ENCODE peak calls at places on chromosomes 1 and 21, in four cellular contexts. G, F, E and R are unnamed samples.

GRCh38 chr21:17925900-17926299 is 106.7 kb upstream of the C21orf91 start:
- DNase-seq in G (no peak), E (peak; percentile 20), F (no peak), R (no peak)

GRCh38 chr1:76494807-76495206 is 372.5 kb upstream of the ST6GALNAC5 start:
- DNase-seq in G (no peak), E (no peak), F (no peak), R (no peak)

GRCh38 chr1:8663915-8664331 is 153.5 kb downstream of the RERE start:
- DNase-seq in G (no peak), F (no peak), E (peak; percentile 68), R (no peak)

GRCh38 chr21:34819357-34819999 is 150.7 kb downstream of the CLIC6 start:
- DNase-seq in F (no peak), G (no peak), E (no peak), R (no peak)

GRCh38 chr21:29219165-29219770 is 79.5 kb upstream of the BACH1 start:
- DNase-seq in E (no peak), G (no peak), F (no peak), R (no peak)

GRCh38 chr1:19079983-19080472 is 123.6 kb upstream of the IFFO2 start:
- DNase-seq in E (peak; percentile 62), F (no peak), G (no peak), R (no peak)

GRCh38 chr1:209486861-209487260 is 96.7 kb upstream of the CAMK1G start:
- DNase-seq in F (no peak), E (no peak), G (no peak), R (no peak)

GRCh38 chr1:90613371-90613770 is 103.7 kb downstream of the BARHL2 start:
- DNase-seq in G (no peak), E (no peak), F (no peak), R (no peak)

GRCh38 chr21:36929622-36930021 is 36.8 kb downstream of the HLCS start:
- DNase-seq in F (no peak), E (no peak), G (no peak), R (no peak)

GRCh38 chr1:106986603-106987002 is 69.9 kb upstream of the PRMT6 start:
- DNase-seq in G (no peak), F (no peak), E (no peak), R (no peak)

GRCh38 chr1:74505133-74505532 is 7.3 kb downstream of the LRRC53 start:
- DNase-seq in E (no peak), F (no peak), G (peak; percentile 19), R (no peak)

GRCh38 chr1:1923681-1924000 is 4.6 kb upstream of the TMEM52 start:
- DNase-seq in G (no peak), E (no peak), F (no peak), R (no peak)

GRCh38 chr21:36976882-36977651 is 10.6 kb upstream of the HLCS start:
- DNase-seq in E (peak; percentile 87), G (peak; percentile 33), F (peak; percentile 62), R (peak; percentile 73)

GRCh38 chr1:96533820-96534219 is 187.8 kb upstream of the PTBP2 start:
- DNase-seq in F (no peak), G (no peak), E (no peak), R (no peak)

GRCh38 chr1:96538883-96539282 is 182.7 kb upstream of the PTBP2 start:
- DNase-seq in E (no peak), F (no peak), G (no peak), R (no peak)

GRCh38 chr1:96536576-96536975 is 185.0 kb upstream of the PTBP2 start:
- DNase-seq in E (no peak), F (no peak), G (no peak), R (no peak)

GRCh38 chr1:96541491-96541890 is 180.1 kb upstream of the PTBP2 start:
- DNase-seq in F (no peak), E (no peak), G (no peak), R (no peak)

DNA sequence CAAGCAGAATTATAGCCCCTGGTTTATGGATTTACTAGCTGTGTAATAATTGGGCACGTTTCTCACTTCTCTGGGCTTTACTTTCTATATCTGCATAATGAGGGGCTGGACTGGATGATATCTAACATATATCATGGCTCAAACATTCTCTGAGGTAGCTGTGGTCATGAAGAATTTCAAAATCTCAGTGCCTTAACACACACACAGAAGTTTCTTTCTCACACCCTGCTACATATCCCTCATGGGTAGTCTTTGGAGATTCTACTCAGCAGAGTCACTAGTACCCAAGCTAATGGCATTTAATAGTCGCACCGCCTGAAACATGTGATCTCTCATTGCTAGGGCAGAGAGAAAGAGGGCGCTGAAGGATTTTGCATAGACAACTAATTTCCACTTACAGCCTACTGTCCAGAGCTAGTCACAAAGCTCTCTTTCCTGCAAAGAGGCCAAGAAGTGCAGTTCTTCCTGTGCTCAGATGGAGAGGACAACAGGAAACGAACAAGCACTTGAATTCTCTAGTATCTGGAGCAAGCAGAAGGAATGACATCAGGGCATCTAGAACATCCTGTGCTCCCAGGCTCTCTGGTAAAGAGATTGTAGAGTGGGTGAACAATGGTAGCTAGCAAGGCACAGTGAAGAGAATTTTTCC is 183.5 kb upstream of the PTBP2 start:
- DNase-seq in F (no peak), G (no peak), E (peak; percentile 31), R (no peak)
- TF ChIP-seq ELF4 in F (no peak), G (no peak), E (no peak), R (no peak)

DNA sequence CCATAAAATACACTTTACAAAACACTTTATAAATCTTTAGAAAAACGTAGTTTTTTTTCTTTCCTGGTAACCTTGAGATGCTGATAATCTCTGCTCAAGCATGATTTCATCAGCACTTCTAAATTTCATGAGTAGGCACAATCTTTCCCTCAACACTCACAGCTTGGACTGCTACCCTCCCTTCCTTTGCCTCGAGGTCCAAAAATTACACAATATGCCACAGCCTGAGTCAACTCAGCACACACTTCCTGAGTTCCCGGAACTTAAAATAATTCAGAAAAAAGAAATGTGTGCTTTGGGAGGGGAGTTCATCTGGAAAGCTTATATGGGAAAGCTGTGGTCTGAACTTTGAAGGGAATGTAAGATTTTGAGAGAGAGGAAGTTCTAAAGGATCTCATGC is 5.9 kb downstream of the CLCA2 start:
- DNase-seq in F (no peak), E (no peak), G (no peak), R (no peak)
- TF ChIP-seq ELF4 in F (no peak), E (no peak), G (no peak), R (no peak)

DNA sequence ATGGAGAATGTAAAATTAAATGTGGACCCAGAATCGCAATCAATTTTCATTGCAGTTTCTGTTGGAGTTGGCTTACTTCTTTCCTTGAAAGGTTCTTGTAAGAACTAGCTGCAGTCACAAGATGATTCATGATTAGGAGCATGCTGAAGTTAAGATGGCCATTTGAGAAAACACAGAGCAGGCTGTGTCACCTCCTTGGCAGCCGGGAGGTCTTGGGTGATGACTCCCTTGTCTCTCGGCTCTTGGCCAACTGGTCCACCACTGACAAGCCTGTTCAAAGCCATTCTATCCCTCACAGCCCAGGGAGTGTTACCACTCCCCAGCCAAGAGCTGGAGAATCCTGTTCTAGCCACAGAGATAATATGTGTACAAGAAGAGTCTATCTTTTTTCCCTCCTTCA is 40.6 kb downstream of the OPTC start:
- DNase-seq in F (no peak), E (no peak), G (no peak), R (no peak)
- TF ChIP-seq ELF4 in F (no peak), E (no peak), G (no peak), R (no peak)

GRCh38 chr21:45976666-45977335 is 4.8 kb upstream of the COL6A1 start:
- DNase-seq in F (no peak), G (no peak), E (no peak), R (no peak)
- TF ChIP-seq ELF4 in F (no peak), G (no peak), E (no peak), R (no peak)

DNA sequence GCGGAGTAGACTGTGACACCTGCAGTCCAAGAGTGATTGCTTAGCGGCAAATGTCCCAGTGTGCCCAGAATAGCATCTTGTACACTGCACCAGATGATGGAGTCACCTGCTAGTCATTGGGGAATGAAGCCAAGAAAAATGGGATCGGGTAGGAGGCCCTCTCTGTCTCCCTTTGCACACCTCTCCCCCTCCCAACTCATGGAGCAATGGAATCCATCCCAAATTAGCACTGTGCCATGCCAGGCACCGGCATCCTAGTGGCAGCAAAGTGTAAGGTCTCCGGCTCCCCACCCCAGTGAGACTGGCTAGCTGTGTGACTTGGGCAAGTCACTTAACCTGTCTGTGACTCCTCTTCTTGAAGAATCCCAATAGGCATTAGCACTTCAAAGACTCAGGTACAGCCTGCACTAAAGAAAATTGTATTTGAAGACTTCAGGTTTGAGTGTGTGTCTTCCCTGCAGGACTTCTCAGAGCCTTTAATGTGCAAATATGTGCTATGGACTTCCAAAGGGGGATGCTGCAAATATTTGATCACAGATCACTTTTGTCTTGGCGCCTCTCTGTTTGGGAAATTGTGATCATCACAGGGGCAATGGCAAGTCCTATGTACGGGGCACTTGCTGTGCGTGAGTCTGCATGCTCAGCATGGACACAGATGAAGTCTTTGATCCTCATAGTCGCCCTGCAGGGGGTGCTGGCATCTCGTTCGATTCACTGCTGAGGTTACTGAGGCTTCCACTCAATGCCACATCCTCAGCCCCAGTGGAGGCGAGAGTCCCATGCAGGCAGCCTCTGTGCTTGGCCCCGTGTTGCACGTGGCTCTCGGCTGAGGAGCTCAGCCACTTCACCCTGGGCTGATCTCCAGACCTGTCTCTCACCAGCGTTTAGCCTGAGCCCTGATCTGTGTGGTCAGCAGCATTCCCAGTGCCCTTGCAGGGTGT is 272.9 kb upstream of the C1orf174 start:
- DNase-seq in G (no peak), E (peak; percentile 73), F (no peak), R (peak; percentile 9)
- TF ChIP-seq ELF4 in G (no peak), E (no peak), F (no peak), R (no peak)